ENCODE peak calls at places on chromosomes 6 and 20, in seven cellular contexts. One of them, this sample, is unnamed. For H3K36me3, the result is how much of the 10 kb centered on the place peaks cover.

GRCh38 chr20:10133532-10133931 is 85.1 kb upstream of the SNAP25 start:
- DNase-seq in sigmoid colon: no peak
- DNase-seq in HAP-1: no peak
- DNase-seq in heart left ventricle: no peak
- DNase-seq in testis: no peak
- DNase-seq in GM23248: no peak
- DNase-seq in brain microvascular endothelial cell: no peak
- DNase-seq in this sample: no peak

GRCh38 chr6:37024665-37025337 is 19.3 kb downstream of the FGD2 start:
- DNase-seq in sigmoid colon: no peak
- DNase-seq in HAP-1: no peak
- DNase-seq in heart left ventricle: no peak
- DNase-seq in testis: no peak
- DNase-seq in GM23248: peak
- DNase-seq in brain microvascular endothelial cell: no peak
- DNase-seq in this sample: peak

GRCh38 chr6:13229205-13230085 is 98.9 kb downstream of the TBC1D7 start:
- DNase-seq in sigmoid colon: no peak
- DNase-seq in HAP-1: peak
- DNase-seq in heart left ventricle: no peak
- DNase-seq in testis: no peak
- DNase-seq in GM23248: no peak
- DNase-seq in brain microvascular endothelial cell: peak
- DNase-seq in this sample: peak

GRCh38 chr6:53999088-53999755 is 112.0 kb upstream of the MLIP start:
- DNase-seq in sigmoid colon: no peak
- DNase-seq in HAP-1: no peak
- DNase-seq in heart left ventricle: no peak
- DNase-seq in testis: no peak
- DNase-seq in GM23248: no peak
- DNase-seq in brain microvascular endothelial cell: no peak
- DNase-seq in this sample: no peak

GRCh38 chr6:7267521-7268091 is 45.4 kb downstream of the SSR1 start:
- DNase-seq in sigmoid colon: peak
- DNase-seq in HAP-1: no peak
- DNase-seq in heart left ventricle: no peak
- DNase-seq in testis: peak
- DNase-seq in GM23248: peak
- DNase-seq in brain microvascular endothelial cell: peak
- DNase-seq in this sample: peak

GRCh38 chr6:156533860-156534580 is 243.2 kb upstream of the ARID1B start:
- DNase-seq in sigmoid colon: no peak
- DNase-seq in HAP-1: no peak
- DNase-seq in heart left ventricle: no peak
- DNase-seq in testis: no peak
- DNase-seq in GM23248: no peak
- DNase-seq in brain microvascular endothelial cell: no peak
- DNase-seq in this sample: no peak

GRCh38 chr20:21103582-21104465 is 2.3 kb downstream of the LINC00237 start:
- DNase-seq in sigmoid colon: no peak
- DNase-seq in HAP-1: no peak
- DNase-seq in heart left ventricle: no peak
- DNase-seq in testis: no peak
- DNase-seq in GM23248: no peak
- DNase-seq in brain microvascular endothelial cell: no peak
- DNase-seq in this sample: no peak

GRCh38 chr20:1934578-1935573 is 39.7 kb downstream of the SIRPA start:
- DNase-seq in sigmoid colon: peak
- DNase-seq in HAP-1: no peak
- DNase-seq in heart left ventricle: peak
- DNase-seq in testis: peak
- DNase-seq in GM23248: peak
- DNase-seq in brain microvascular endothelial cell: peak
- DNase-seq in this sample: peak

GRCh38 chr6:168270274-168271174 is 49.1 kb downstream of the DACT2 start:
- DNase-seq in sigmoid colon: no peak
- DNase-seq in HAP-1: no peak
- DNase-seq in heart left ventricle: no peak
- DNase-seq in testis: no peak
- DNase-seq in GM23248: no peak
- DNase-seq in brain microvascular endothelial cell: no peak
- DNase-seq in this sample: no peak

GRCh38 chr20:31695849-31696804 is 26.5 kb downstream of the BCL2L1 start:
- DNase-seq in sigmoid colon: no peak
- DNase-seq in HAP-1: no peak
- DNase-seq in heart left ventricle: no peak
- DNase-seq in testis: no peak
- DNase-seq in GM23248: peak
- DNase-seq in brain microvascular endothelial cell: peak
- DNase-seq in this sample: peak

GRCh38 chr20:44809380-44810060 is 826 bp downstream of the RIMS4 start:
- DNase-seq in sigmoid colon: no peak
- DNase-seq in HAP-1: no peak
- DNase-seq in heart left ventricle: no peak
- DNase-seq in testis: peak
- DNase-seq in GM23248: no peak
- DNase-seq in brain microvascular endothelial cell: no peak
- DNase-seq in this sample: no peak

GRCh38 chr6:88008411-88008810 is 39.2 kb upstream of the SPACA1 start:
- DNase-seq in sigmoid colon: no peak
- DNase-seq in HAP-1: no peak
- DNase-seq in heart left ventricle: no peak
- DNase-seq in testis: no peak
- DNase-seq in GM23248: peak
- DNase-seq in brain microvascular endothelial cell: peak
- DNase-seq in this sample: no peak

GRCh38 chr6:132648356-132648755 is 10.6 kb downstream of the TAAR1 start:
- DNase-seq in sigmoid colon: no peak
- DNase-seq in HAP-1: no peak
- DNase-seq in heart left ventricle: no peak
- DNase-seq in testis: no peak
- DNase-seq in GM23248: peak
- DNase-seq in brain microvascular endothelial cell: peak
- DNase-seq in this sample: peak

GRCh38 chr6:13289789-13290318 is 38.5 kb downstream of the TBC1D7 start:
- DNase-seq in sigmoid colon: no peak
- DNase-seq in HAP-1: no peak
- DNase-seq in heart left ventricle: no peak
- DNase-seq in testis: no peak
- DNase-seq in GM23248: no peak
- DNase-seq in brain microvascular endothelial cell: no peak
- DNase-seq in this sample: no peak

GRCh38 chr6:31837612-31838553 is 10.3 kb downstream of the HSPA1B start:
- DNase-seq in sigmoid colon: no peak
- DNase-seq in HAP-1: no peak
- DNase-seq in heart left ventricle: no peak
- DNase-seq in testis: no peak
- DNase-seq in GM23248: peak
- DNase-seq in brain microvascular endothelial cell: no peak
- DNase-seq in this sample: no peak
- H3K4me3 ChIP-seq in sigmoid colon: no peak
- H3K4me3 ChIP-seq in HAP-1: peak
- H3K4me3 ChIP-seq in heart left ventricle: no peak
- H3K4me3 ChIP-seq in testis: no peak
- H3K4me3 ChIP-seq in GM23248: peak
- H3K4me3 ChIP-seq in brain microvascular endothelial cell: peak
- H3K4me3 ChIP-seq in this sample: no peak

GRCh38 chr6:52995913-52996685 is 1.0 kb upstream of the GSTA4 start:
- DNase-seq in sigmoid colon: peak
- DNase-seq in HAP-1: peak
- DNase-seq in heart left ventricle: peak
- DNase-seq in testis: peak
- DNase-seq in GM23248: peak
- DNase-seq in brain microvascular endothelial cell: peak
- DNase-seq in this sample: peak
- H3K36me3 ChIP-seq in sigmoid colon: under half
- H3K36me3 ChIP-seq in HAP-1: under half
- H3K36me3 ChIP-seq in heart left ventricle: under half
- H3K36me3 ChIP-seq in testis: under half
- H3K36me3 ChIP-seq in GM23248: under half
- H3K36me3 ChIP-seq in brain microvascular endothelial cell: under half
- H3K36me3 ChIP-seq in this sample: under half

DNA sequence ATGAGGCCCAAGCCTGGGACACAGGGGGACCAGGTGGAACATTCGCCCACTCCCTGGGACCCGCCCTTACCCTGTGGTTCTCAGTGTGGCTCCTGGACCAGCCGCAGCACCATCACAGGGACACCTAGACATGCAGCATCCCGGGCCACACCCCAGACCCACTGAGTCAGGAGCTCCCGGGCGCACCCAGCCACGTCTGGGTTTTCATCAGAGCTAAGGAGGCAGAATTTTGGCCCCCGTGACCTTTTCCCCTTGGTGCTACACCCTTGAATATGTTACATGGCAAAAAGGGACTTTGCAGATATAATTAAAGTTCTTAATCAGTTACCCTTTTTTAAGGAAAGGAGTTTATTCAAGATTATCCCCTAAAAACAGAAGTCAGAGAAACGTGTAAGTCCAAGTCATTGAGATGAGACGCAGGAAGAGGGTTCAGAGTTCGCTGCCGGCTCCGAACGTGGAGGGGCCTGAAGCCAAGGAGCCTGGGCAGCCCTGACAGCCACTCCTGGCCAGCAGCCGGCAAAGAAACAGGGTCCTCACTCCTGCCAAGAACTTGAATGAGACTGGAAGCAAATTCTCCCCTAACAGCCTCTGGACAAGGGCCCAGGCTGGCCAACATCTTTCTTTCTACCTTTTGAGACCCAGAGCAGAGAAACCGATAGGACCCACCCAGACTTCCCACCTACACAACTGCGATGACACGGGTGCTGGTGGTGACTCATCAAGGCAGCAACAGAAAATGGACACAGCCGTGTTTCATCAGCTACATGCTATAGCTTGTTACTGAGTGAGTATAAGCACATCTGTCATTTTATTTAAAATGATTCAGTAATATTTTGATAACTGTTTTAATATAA is 25.3 kb downstream of the BFSP1 start:
- DNase-seq in sigmoid colon: peak
- DNase-seq in HAP-1: no peak
- DNase-seq in heart left ventricle: no peak
- DNase-seq in testis: no peak
- DNase-seq in GM23248: peak
- DNase-seq in brain microvascular endothelial cell: peak
- DNase-seq in this sample: peak
- H3K4me3 ChIP-seq in sigmoid colon: peak
- H3K4me3 ChIP-seq in HAP-1: no peak
- H3K4me3 ChIP-seq in heart left ventricle: no peak
- H3K4me3 ChIP-seq in testis: peak
- H3K4me3 ChIP-seq in GM23248: peak
- H3K4me3 ChIP-seq in brain microvascular endothelial cell: no peak
- H3K4me3 ChIP-seq in this sample: no peak

DNA sequence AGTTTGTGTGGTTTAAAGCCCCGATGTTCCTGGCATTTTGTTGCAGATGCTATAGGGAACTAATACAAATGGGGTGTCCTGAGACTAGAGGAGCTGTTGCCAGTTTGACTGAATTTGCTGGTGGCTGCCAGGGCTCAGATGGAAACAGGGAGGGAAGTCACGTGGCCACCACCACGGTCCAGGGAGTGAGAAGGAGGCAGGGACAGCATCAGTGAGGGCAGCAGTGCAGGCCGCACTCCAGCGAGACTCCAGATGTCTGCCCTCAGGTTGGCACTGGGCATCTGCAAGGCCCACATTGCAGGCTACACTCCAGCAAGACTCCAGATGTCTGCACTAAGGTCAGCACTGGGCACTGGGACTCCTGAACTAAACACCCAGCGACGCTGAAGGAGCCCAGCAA is 86.2 kb downstream of the RAMACL start:
- DNase-seq in sigmoid colon: peak
- DNase-seq in HAP-1: no peak
- DNase-seq in heart left ventricle: no peak
- DNase-seq in testis: no peak
- DNase-seq in GM23248: no peak
- DNase-seq in brain microvascular endothelial cell: no peak
- DNase-seq in this sample: no peak
- H3K36me3 ChIP-seq in sigmoid colon: under half
- H3K36me3 ChIP-seq in HAP-1: under half
- H3K36me3 ChIP-seq in heart left ventricle: half or more
- H3K36me3 ChIP-seq in testis: under half
- H3K36me3 ChIP-seq in GM23248: under half
- H3K36me3 ChIP-seq in brain microvascular endothelial cell: under half
- H3K36me3 ChIP-seq in this sample: under half

GRCh38 chr20:5658897-5659296 is 91.3 kb upstream of the SHLD1 start:
- DNase-seq in sigmoid colon: peak
- DNase-seq in HAP-1: peak
- DNase-seq in heart left ventricle: peak
- DNase-seq in testis: peak
- DNase-seq in GM23248: peak
- DNase-seq in brain microvascular endothelial cell: peak
- DNase-seq in this sample: peak
- H3K4me3 ChIP-seq in sigmoid colon: no peak
- H3K4me3 ChIP-seq in HAP-1: no peak
- H3K4me3 ChIP-seq in heart left ventricle: no peak
- H3K4me3 ChIP-seq in testis: no peak
- H3K4me3 ChIP-seq in GM23248: no peak
- H3K4me3 ChIP-seq in brain microvascular endothelial cell: no peak
- H3K4me3 ChIP-seq in this sample: no peak

GRCh38 chr20:36926653-36927200 is 24.8 kb downstream of the SAMHD1 start:
- DNase-seq in sigmoid colon: no peak
- DNase-seq in HAP-1: no peak
- DNase-seq in heart left ventricle: no peak
- DNase-seq in testis: no peak
- DNase-seq in GM23248: no peak
- DNase-seq in brain microvascular endothelial cell: no peak
- DNase-seq in this sample: no peak
- H3K36me3 ChIP-seq in sigmoid colon: under half
- H3K36me3 ChIP-seq in HAP-1: under half
- H3K36me3 ChIP-seq in heart left ventricle: half or more
- H3K36me3 ChIP-seq in testis: under half
- H3K36me3 ChIP-seq in GM23248: under half
- H3K36me3 ChIP-seq in brain microvascular endothelial cell: under half
- H3K36me3 ChIP-seq in this sample: under half

DNA sequence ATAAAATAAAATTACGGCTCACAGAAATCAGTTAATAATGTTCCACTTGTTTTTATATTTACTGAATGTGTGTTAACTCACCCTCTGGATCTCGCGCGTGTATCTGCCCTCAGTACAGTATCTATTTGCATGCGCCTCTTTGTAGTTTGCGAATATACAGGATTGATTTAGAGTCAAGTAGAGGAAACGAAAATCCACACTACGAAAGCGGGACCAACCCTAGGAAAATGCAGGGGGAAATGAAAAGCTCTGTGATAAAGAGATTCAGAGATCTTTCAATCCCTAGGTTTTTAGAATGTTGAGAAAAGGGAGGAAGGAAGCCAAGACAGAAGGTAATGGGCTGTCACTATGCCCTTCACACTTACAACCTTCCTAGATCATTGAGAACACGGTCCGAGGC is 928 bp upstream of the FUT9 start:
- DNase-seq in sigmoid colon: no peak
- DNase-seq in HAP-1: no peak
- DNase-seq in heart left ventricle: no peak
- DNase-seq in testis: no peak
- DNase-seq in GM23248: no peak
- DNase-seq in brain microvascular endothelial cell: no peak
- DNase-seq in this sample: no peak
- H3K4me3 ChIP-seq in sigmoid colon: peak
- H3K4me3 ChIP-seq in HAP-1: no peak
- H3K4me3 ChIP-seq in heart left ventricle: no peak
- H3K4me3 ChIP-seq in testis: no peak
- H3K4me3 ChIP-seq in GM23248: no peak
- H3K4me3 ChIP-seq in brain microvascular endothelial cell: no peak
- H3K4me3 ChIP-seq in this sample: no peak